ENCODE peak calls at places on chromosomes 1 and 21, in five cellular contexts. A is left lung, U is AG10803, I is non-pigmented ciliary epithelial cell, H is nephron progenitor cell. X is an unnamed sample.

GRCh38 chr1:192167941-192168685 is 9.9 kb downstream of the RGS18 start:
- DNase-seq in H (no peak), U (no peak), I (no peak), A (no peak), X (no peak)

GRCh38 chr21:37984416-37984815 is 68.2 kb upstream of the KCNJ6 start:
- DNase-seq in U (no peak), A (no peak), H (no peak), I (no peak), X (no peak)

GRCh38 chr1:87115317-87115885 is 201.0 kb downstream of the HS2ST1 start:
- DNase-seq in I (no peak), U (peak; percentile 93), A (no peak), H (no peak), X (no peak)

GRCh38 chr1:64246294-64246917 is 43.0 kb downstream of the UBE2U start:
- DNase-seq in U (peak; percentile 51), H (no peak), I (no peak), A (no peak), X (no peak)

GRCh38 chr1:226110249-226111108 is 48.0 kb downstream of the H3-3A start:
- DNase-seq in I (no peak), A (peak; percentile 92), H (peak; percentile 79), U (peak; percentile 38), X (peak; percentile 77)

GRCh38 chr21:28317177-28317950 is 675.3 kb downstream of the LTN1 start:
- DNase-seq in I (no peak), A (no peak), U (no peak), H (no peak), X (no peak)

GRCh38 chr1:160628799-160629263 is 18.0 kb downstream of the SLAMF1 start:
- DNase-seq in H (no peak), A (no peak), U (no peak), I (no peak), X (no peak)

GRCh38 chr1:113166473-113166872 is 93.5 kb downstream of the LRIG2 start:
- DNase-seq in I (no peak), U (no peak), H (no peak), A (no peak), X (peak; percentile 50)

GRCh38 chr1:40926441-40926840 is 53.1 kb upstream of the CTPS1 start:
- DNase-seq in A (no peak), I (no peak), H (no peak), U (no peak), X (no peak)

GRCh38 chr1:169741666-169742394 is 8.0 kb upstream of the SELE start:
- DNase-seq in U (peak; percentile 69), A (no peak), I (peak; percentile 35), H (no peak), X (no peak)

GRCh38 chr1:183025782-183026774 is 2.9 kb downstream of the LAMC1 start:
- DNase-seq in H (no peak), A (no peak), I (no peak), U (peak; percentile 35), X (no peak)

GRCh38 chr1:25204797-25205441 is 27.4 kb downstream of the SYF2 start:
- DNase-seq in I (no peak), H (no peak), A (no peak), U (peak; percentile 90), X (no peak)

GRCh38 chr1:78533536-78533935 is 42.8 kb downstream of the PTGFR start:
- DNase-seq in H (no peak), U (no peak), A (no peak), I (no peak), X (no peak)

GRCh38 chr1:48610628-48611542 is 138.9 kb upstream of the SPATA6 start:
- DNase-seq in I (no peak), A (no peak), U (no peak), H (no peak), X (no peak)

GRCh38 chr1:232489256-232489655 is 140.7 kb downstream of the SIPA1L2 start:
- DNase-seq in A (no peak), I (no peak), H (no peak), U (no peak), X (no peak)

GRCh38 chr1:68384321-68384813 is 65.4 kb downstream of the RPE65 start:
- DNase-seq in A (no peak), I (peak; percentile 100), H (no peak), U (peak; percentile 99), X (no peak)

GRCh38 chr1:39882152-39882551 is 1.2 kb downstream of the TRIT1 start:
- DNase-seq in H (no peak), U (no peak), I (no peak), A (no peak), X (no peak)

GRCh38 chr1:24470607-24471006 is 32.0 kb upstream of the RCAN3 start:
- DNase-seq in A (no peak), I (no peak), H (no peak), U (no peak), X (no peak)

GRCh38 chr1:6490181-6491075 is 1.0 kb downstream of the PLEKHG5 start:
- DNase-seq in U (peak; percentile 67), I (peak; percentile 18), H (peak; percentile 80), A (peak; percentile 89), X (peak; percentile 76)